ENCODE peak calls at places on chromosomes 11 and 22, in ten cellular contexts. S is HEK293T; R is tibial artery; M is hippocampal formation; Z is NCI-H748 treated with DMSO at 0.1 percent for 48 hours; L is iPS-NIHi11; N is stimulated activated CD4-positive, alpha-beta T cell treated with anti-CD3 and anti-CD28 coated beads, Interleukin-2, amount 100 ng/mL, for 48 hours; A is NCI-H1105; G is germinal center; E is lower lobe of right lung. K is an unnamed sample.
A peak's percentile ranks its signal among the peaks of the same experiment; 100 is the strongest.

GRCh38 chr11:65553301-65554001 is 4.7 kb downstream of the LTBP3 start:
- DNase-seq in S (no peak), R (no peak), M (no peak), Z (no peak), L (no peak), N (peak; percentile 56), A (no peak), G (no peak), E (no peak), K (no peak)

GRCh38 chr11:45761659-45762058 is 43.3 kb upstream of the SLC35C1 start:
- DNase-seq in S (no peak), R (no peak), M (no peak), Z (no peak), L (no peak), N (no peak), A (no peak), G (no peak), E (no peak), K (no peak)

GRCh38 chr11:88480217-88480616 is 142.7 kb upstream of the CTSC start:
- DNase-seq in S (no peak), R (no peak), M (no peak), Z (no peak), L (no peak), N (no peak), A (no peak), G (no peak), E (no peak), K (peak; percentile 86)

GRCh38 chr11:120354068-120354467 is 17.9 kb downstream of the ARHGEF12 start:
- DNase-seq in S (no peak), R (no peak), M (no peak), Z (no peak), L (no peak), N (no peak), A (no peak), G (no peak), E (no peak), K (no peak)

GRCh38 chr22:29773233-29773632 is 6.1 kb downstream of the UQCR10 start:
- DNase-seq in S (no peak), R (no peak), M (no peak), Z (no peak), L (no peak), N (no peak), A (no peak), G (no peak), E (no peak), K (peak; percentile 44)

GRCh38 chr11:118226781-118227180 is 2.0 kb upstream of the JAML start:
- DNase-seq in S (no peak), R (no peak), M (no peak), Z (no peak), L (no peak), N (no peak), A (no peak), G (no peak), E (no peak), K (no peak)

GRCh38 chr11:27703453-27703852 is 3.2 kb upstream of the BDNF start:
- DNase-seq in S (no peak), R (no peak), M (no peak), Z (no peak), L (no peak), N (no peak), A (no peak), G (no peak), E (no peak), K (no peak)

GRCh38 chr22:43889366-43890253 is 2.2 kb downstream of the PNPLA5 start:
- DNase-seq in S (no peak), R (no peak), M (no peak), Z (no peak), L (no peak), N (no peak), A (no peak), G (no peak), E (no peak), K (peak; percentile 45)

GRCh38 chr11:110125632-110126031 is 32.4 kb downstream of the ZC3H12C start:
- DNase-seq in S (no peak), R (no peak), M (no peak), Z (no peak), L (no peak), N (no peak), A (no peak), G (no peak), E (no peak), K (peak; percentile 14)

GRCh38 chr22:38180841-38181452 is 683 bp downstream of the PLA2G6 start:
- DNase-seq in S (no peak), R (peak; percentile 59), M (peak; percentile 60), Z (no peak), L (no peak), N (no peak), A (no peak), G (peak; percentile 40), E (peak; percentile 72), K (peak; percentile 65)

GRCh38 chr11:69689484-69690319 is 14.1 kb downstream of the FGF19 start:
- DNase-seq in S (no peak), R (no peak), M (no peak), Z (no peak), L (no peak), N (no peak), A (no peak), G (no peak), E (no peak), K (no peak)

GRCh38 chr22:20463324-20464095 is 25.9 kb upstream of the SCARF2 start:
- DNase-seq in S (no peak), R (no peak), M (no peak), Z (no peak), L (no peak), N (no peak), A (no peak), G (peak; percentile 81), E (no peak), K (peak; percentile 62)

GRCh38 chr22:17570851-17571631 is 7.7 kb downstream of the SLC25A18 start:
- DNase-seq in S (no peak), R (peak; percentile 78), M (peak; percentile 52), Z (no peak), L (no peak), N (no peak), A (no peak), G (no peak), E (peak; percentile 71), K (peak; percentile 45)

GRCh38 chr22:21102659-21103267 is 57.0 kb downstream of the LRRC74B start:
- DNase-seq in S (peak; percentile 96), R (peak; percentile 31), M (peak; percentile 51), Z (peak; percentile 21), L (peak; percentile 93), N (peak; percentile 86), A (no peak), G (peak; percentile 81), E (peak; percentile 78), K (peak; percentile 39)

GRCh38 chr22:50656122-50657070 is 16.2 kb upstream of the SHANK3 start:
- DNase-seq in S (no peak), R (peak; percentile 28), M (no peak), Z (no peak), L (no peak), N (no peak), A (no peak), G (no peak), E (peak; percentile 52), K (peak; percentile 33)

GRCh38 chr11:45852018-45852711 is 4.9 kb downstream of the CRY2 start:
- DNase-seq in S (no peak), R (no peak), M (peak; percentile 32), Z (no peak), L (peak; percentile 30), N (no peak), A (no peak), G (peak; percentile 15), E (no peak), K (no peak)

GRCh38 chr22:37910863-37911262 is 4.8 kb downstream of the MICALL1 start:
- DNase-seq in S (no peak), R (no peak), M (no peak), Z (no peak), L (no peak), N (no peak), A (no peak), G (no peak), E (no peak), K (peak; percentile 77)

GRCh38 chr11:118305726-118306125 is 1.2 kb downstream of the CD3E start:
- DNase-seq in S (no peak), R (no peak), M (no peak), Z (no peak), L (no peak), N (no peak), A (no peak), G (no peak), E (no peak), K (no peak)

GRCh38 chr11:420054-420910 is 5.5 kb upstream of the SIGIRR start:
- DNase-seq in S (no peak), R (peak; percentile 12), M (no peak), Z (no peak), L (peak; percentile 70), N (no peak), A (no peak), G (no peak), E (peak; percentile 48), K (no peak)

GRCh38 chr22:30193031-30193794 is 53.3 kb downstream of the LIF start:
- DNase-seq in S (no peak), R (no peak), M (no peak), Z (no peak), L (no peak), N (no peak), A (no peak), G (no peak), E (no peak), K (peak; percentile 44)

GRCh38 chr11:80937831-80938230 is 1497.0 kb upstream of the TENM4 start:
- DNase-seq in S (no peak), R (no peak), M (no peak), Z (no peak), L (no peak), N (no peak), A (no peak), G (no peak), E (no peak), K (no peak)

K was measured in myocyte.